ENCODE peak calls at places on chromosomes 16 and 17, in ten cellular contexts. L, O, G, W, D, V, J, P, T and F are unnamed samples.
A peak's percentile ranks its signal among the peaks of the same experiment; 100 is the strongest.

GRCh38 chr17:73952498-73953205 is 250.8 kb upstream of the RPL38 start:
- DNase-seq in L (no peak), O (no peak), G (no peak), W (peak; percentile 54), D (peak; percentile 11), V (peak; percentile 70), J (peak; percentile 25), P (no peak), T (peak; percentile 42), F (no peak)

GRCh38 chr17:6639651-6640535 is 618 bp downstream of the KIAA0753 start:
- DNase-seq in L (no peak), O (peak; percentile 9), G (no peak), W (no peak), D (peak; percentile 28), V (peak; percentile 79), J (peak; percentile 33), P (peak; percentile 37), T (peak; percentile 29), F (no peak)

GRCh38 chr17:69560987-69561441 is 146.5 kb downstream of the MAP2K6 start:
- DNase-seq in L (no peak), O (no peak), G (no peak), W (no peak), D (peak; percentile 25), V (no peak), J (no peak), P (no peak), T (no peak), F (no peak)

GRCh38 chr17:82436601-82437324 is 13.8 kb downstream of the CYBC1 start:
- DNase-seq in L (no peak), O (no peak), G (no peak), W (no peak), D (no peak), V (no peak), J (no peak), P (no peak), T (no peak), F (no peak)

GRCh38 chr16:5033256-5034166 is at the start of gene NAGPA:
- DNase-seq in L (peak; percentile 27), O (peak; percentile 85), G (peak; percentile 98), W (peak; percentile 77), D (peak; percentile 81), V (peak; percentile 94), J (peak; percentile 81), P (peak; percentile 81), T (peak; percentile 90), F (no peak)

GRCh38 chr16:58628845-58629680 is 563 bp downstream of the CNOT1 start:
- DNase-seq in L (no peak), O (peak; percentile 32), G (peak; percentile 93), W (peak; percentile 23), D (peak; percentile 18), V (peak; percentile 89), J (peak; percentile 34), P (peak; percentile 15), T (peak; percentile 32), F (no peak)

GRCh38 chr17:18257268-18257681 is 1.3 kb downstream of the FLII start:
- DNase-seq in L (no peak), O (no peak), G (no peak), W (no peak), D (no peak), V (peak; percentile 72), J (no peak), P (no peak), T (no peak), F (no peak)

GRCh38 chr16:9465150-9465549 is 373.7 kb downstream of the HAPSTR1 start:
- DNase-seq in L (no peak), O (no peak), G (peak; percentile 42), W (no peak), D (no peak), V (no peak), J (no peak), P (no peak), T (no peak), F (no peak)

GRCh38 chr16:55853114-55853513 is 20.2 kb upstream of the CES1 start:
- DNase-seq in L (no peak), O (no peak), G (no peak), W (no peak), D (peak; percentile 52), V (no peak), J (no peak), P (no peak), T (no peak), F (no peak)

GRCh38 chr17:68200689-68201424 is 47.0 kb upstream of the AMZ2 start:
- DNase-seq in L (peak; percentile 18), O (peak; percentile 63), G (peak; percentile 93), W (peak; percentile 70), D (peak; percentile 56), V (peak; percentile 91), J (peak; percentile 70), P (peak; percentile 73), T (peak; percentile 68), F (peak; percentile 30)

GRCh38 chr17:13704333-13704732 is 102.6 kb upstream of the HS3ST3A1 start:
- DNase-seq in L (no peak), O (peak; percentile 69), G (no peak), W (no peak), D (peak; percentile 81), V (no peak), J (no peak), P (no peak), T (no peak), F (no peak)

GRCh38 chr17:57533684-57534305 is 211.3 kb downstream of the CCDC182 start:
- DNase-seq in L (no peak), O (no peak), G (no peak), W (no peak), D (no peak), V (no peak), J (no peak), P (no peak), T (no peak), F (no peak)